ENCODE peak calls at places on chromosomes 5 and 9, in nine cellular contexts. H is PC-3, O is mammary epithelial cell, W is fibroblast of lung, U is neural progenitor cell, F is GM23248, Y is K562, E is astrocyte, M is endothelial cell of umbilical vein. T is an unnamed sample.

GRCh38 chr9:17470015-17470414 is 108.9 kb upstream of the SH3GL2 start:
- DNase-seq in O (no peak), F (no peak), Y (no peak), W (no peak), U (no peak), E (no peak), H (peak), M (no peak), T (no peak)

GRCh38 chr9:7139886-7140285 is 382.1 kb downstream of the KDM4C start:
- DNase-seq in W (no peak), M (no peak), Y (no peak), U (no peak), E (no peak), H (no peak), F (no peak), O (no peak), T (no peak)

GRCh38 chr9:95103385-95104087 is 214.0 kb downstream of the FANCC start:
- DNase-seq in E (no peak), U (no peak), M (no peak), F (peak), O (no peak), Y (peak), W (peak), H (no peak), T (no peak)

GRCh38 chr5:173853370-173854131 is 34.6 kb upstream of the CPEB4 start:
- DNase-seq in H (no peak), O (no peak), Y (peak), F (peak), U (no peak), M (no peak), W (no peak), E (no peak), T (no peak)

GRCh38 chr5:157352756-157353340 is 86.9 kb downstream of the CYFIP2 start:
- DNase-seq in Y (no peak), U (no peak), O (no peak), M (no peak), W (no peak), E (no peak), H (no peak), F (no peak), T (no peak)

GRCh38 chr5:115377468-115378217 is 81.2 kb upstream of the CCDC112 start:
- DNase-seq in E (peak), F (peak), W (peak), H (peak), U (no peak), M (peak), O (peak), Y (no peak), T (peak)

GRCh38 chr5:122330881-122331280 is 18.8 kb downstream of the SNCAIP start:
- DNase-seq in U (no peak), W (no peak), E (no peak), F (no peak), H (no peak), Y (no peak), M (no peak), O (no peak), T (no peak)

GRCh38 chr5:149497357-149497756 is 53.9 kb downstream of the CSNK1A1 start:
- DNase-seq in F (peak), W (peak), H (peak), M (no peak), Y (no peak), U (no peak), E (peak), O (no peak), T (no peak)

GRCh38 chr5:138968601-138969000 is 93.5 kb upstream of the LRRTM2 start:
- DNase-seq in Y (no peak), O (no peak), F (no peak), U (no peak), M (no peak), E (no peak), H (no peak), W (no peak), T (no peak)

GRCh38 chr5:138967806-138968448 is 92.8 kb upstream of the LRRTM2 start:
- DNase-seq in W (no peak), Y (no peak), M (no peak), U (no peak), H (no peak), F (peak), O (no peak), E (no peak), T (no peak)

GRCh38 chr5:138965631-138966030 is 90.5 kb upstream of the LRRTM2 start:
- DNase-seq in U (no peak), W (no peak), O (no peak), M (no peak), Y (no peak), F (no peak), H (no peak), E (no peak), T (no peak)

GRCh38 chr5:138964547-138965174 is 89.5 kb upstream of the LRRTM2 start:
- DNase-seq in W (no peak), M (no peak), Y (no peak), F (no peak), H (no peak), U (peak), E (no peak), O (no peak), T (no peak)

DNA sequence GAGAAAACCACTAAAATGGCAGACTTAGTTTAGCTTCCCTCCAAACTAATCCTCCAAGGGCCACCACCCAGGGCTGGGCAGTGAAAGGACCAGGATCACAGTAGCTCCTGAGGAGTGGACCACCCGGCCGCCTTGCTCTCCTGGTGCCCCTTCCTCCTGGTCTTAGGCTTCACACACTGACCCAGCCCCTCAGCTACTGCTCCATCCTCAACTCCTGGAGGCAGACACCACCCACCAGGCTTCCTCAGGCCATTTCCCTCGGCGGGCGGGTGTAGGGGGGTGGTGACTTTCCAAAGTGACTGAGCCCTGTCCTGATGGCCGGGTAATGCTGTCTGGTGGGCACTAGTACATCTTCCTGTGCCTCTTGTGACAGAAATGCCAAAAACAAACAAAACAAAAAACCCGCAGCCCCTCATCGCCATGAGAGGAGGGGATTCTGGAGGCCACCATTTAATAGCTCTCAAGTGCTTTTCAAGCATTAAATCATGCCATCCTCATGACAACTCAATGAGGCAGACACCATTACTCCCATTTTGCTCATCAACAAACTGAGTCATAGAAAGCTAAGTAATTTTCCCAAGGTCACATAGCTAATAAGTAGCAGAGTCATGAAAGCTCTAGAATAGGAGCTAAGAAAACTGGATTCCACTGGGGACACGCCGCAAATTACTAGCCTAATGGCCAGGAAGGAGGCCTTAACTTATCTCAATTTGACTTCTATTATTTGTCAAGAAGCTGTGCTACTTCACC is 91.3 kb upstream of the LRRTM2 start:
- DNase-seq in Y (no peak), W (no peak), F (peak), E (no peak), H (no peak), O (no peak), M (no peak), U (no peak), T (no peak)
- H3K27ac ChIP-seq in Y (no peak), W (no peak), F (no peak), E (no peak), H (no peak), O (no peak), M (no peak), U (no peak), T (no peak)

GRCh38 chr5:1877434-1878049 is 5.2 kb downstream of the IRX4 start:
- DNase-seq in E (no peak), M (no peak), U (peak), Y (no peak), W (peak), F (no peak), O (no peak), H (no peak), T (no peak)

GRCh38 chr5:1878050-1878849 is 4.5 kb downstream of the IRX4 start:
- DNase-seq in M (no peak), W (no peak), F (no peak), O (no peak), E (no peak), H (no peak), Y (no peak), U (peak), T (no peak)

GRCh38 chr5:1875481-1875842 is 7.3 kb downstream of the IRX4 start:
- DNase-seq in Y (no peak), M (no peak), O (no peak), U (peak), H (no peak), W (no peak), E (no peak), F (no peak), T (no peak)

GRCh38 chr5:1875843-1876671 is 6.7 kb downstream of the IRX4 start:
- DNase-seq in O (no peak), F (no peak), Y (no peak), M (no peak), H (no peak), U (peak), W (no peak), E (no peak), T (no peak)

DNA sequence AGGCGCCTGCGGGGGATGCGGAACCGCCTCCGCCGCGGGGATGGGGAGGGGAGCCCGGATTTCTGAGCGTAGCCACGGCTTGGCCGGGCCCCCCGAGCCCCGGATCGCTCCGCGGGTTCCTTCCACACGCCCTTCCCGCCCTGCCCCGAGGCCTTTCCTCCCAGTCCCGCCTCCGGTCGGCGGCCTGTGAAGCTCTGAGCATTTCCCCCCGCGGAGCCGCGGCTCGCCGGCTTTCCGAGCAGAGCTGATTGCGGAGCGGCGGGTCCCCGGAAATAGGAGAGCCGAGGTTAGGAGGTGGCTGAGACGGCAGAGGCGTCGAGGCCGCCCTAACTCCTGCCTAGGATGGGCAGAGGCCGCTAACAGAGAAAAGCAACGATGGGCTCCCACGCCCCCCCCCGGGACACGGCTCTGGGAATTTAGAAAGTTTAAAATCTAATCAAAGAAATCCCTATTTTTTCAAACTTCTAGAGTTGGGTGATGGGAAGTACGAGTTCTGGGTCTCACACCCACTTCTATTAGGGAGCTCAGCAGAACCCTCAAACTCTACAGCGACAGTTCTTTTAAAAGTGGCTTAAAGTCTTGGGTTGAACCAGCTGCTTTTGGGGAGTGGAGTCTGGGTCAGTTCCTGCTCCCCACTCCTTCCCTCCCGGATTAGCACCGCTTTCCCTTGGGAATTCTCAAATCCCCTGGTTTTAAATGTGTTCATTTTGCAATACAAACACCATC is 5.9 kb downstream of the IRX4 start:
- DNase-seq in M (no peak), U (peak), F (no peak), O (no peak), Y (no peak), W (no peak), H (no peak), E (no peak), T (no peak)
- TF ChIP-seq EZH2 in M (no peak), U (peak), F (no peak), O (no peak), Y (no peak), W (peak), H (no peak), E (peak), T (peak)

DNA sequence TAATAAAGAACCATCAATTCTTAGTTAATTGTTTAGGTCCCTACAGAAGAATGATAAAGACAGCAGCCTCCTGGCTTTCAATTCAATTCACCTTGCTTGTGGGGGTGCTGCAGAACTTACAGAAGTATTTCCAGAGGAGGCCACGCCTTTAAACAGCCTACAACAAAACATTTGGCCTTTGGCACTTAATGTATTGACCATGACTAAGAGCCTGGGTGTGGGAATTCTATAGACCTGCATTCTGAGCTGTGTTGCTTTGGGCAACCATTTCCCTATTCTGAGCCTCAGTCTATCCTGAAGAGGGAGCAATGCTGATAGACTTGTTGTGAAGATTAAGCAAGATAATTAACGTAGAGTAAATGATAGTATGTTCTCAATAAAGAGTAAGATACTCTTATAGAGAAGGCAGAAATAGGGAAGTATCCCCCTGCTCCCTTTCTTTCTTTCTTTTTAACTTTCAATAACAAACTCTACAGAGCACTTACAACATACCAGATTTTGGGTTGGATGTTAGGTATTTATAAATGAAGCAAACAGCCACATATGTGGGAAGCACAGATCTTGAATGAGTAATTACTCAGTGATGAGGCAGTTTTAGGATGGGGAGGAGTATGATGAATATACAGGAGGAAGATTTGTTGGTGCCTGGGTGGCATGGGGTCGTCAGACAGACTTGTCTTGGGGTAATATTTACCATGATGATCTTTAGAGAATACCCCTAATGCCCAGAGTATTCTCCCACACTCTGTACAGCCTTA is 28.4 kb downstream of the PAPPA start:
- DNase-seq in W (no peak), H (no peak), F (peak), U (no peak), O (no peak), E (no peak), Y (no peak), M (no peak), T (no peak)
- H3K27ac ChIP-seq in W (no peak), H (no peak), F (peak), U (no peak), O (no peak), E (no peak), Y (no peak), M (no peak), T (no peak)

DNA sequence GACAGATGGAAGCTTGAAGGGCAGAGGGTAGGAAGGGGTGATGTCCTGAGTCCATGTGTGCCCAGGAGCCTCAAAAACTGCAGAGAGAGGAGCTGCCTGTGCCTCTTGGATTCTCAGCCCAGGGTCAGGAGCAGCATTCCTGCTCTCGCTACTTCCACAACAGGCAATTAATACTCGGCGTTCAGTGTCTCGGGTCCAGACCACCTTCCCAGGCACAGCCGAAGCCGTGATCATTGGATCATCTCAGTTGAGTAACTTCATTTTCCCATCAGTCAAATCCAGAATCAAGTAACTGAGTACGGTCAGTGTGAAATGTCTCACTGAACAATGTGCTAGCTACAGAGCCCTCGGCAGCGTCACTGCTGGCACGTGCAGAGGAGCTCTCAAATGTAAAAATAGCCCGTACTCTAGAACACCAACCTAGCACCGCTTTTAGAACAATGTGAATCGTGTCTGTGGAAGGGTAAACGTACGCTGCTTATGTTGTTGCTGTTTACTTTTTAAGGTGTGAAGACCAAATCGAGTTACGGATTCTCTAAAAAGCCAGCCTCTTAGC is 63.5 kb upstream of the IRX4 start:
- DNase-seq in U (no peak), F (no peak), H (no peak), Y (no peak), E (no peak), M (no peak), O (no peak), W (no peak), T (no peak)
- TF ChIP-seq EZH2 in U (no peak), F (no peak), H (no peak), Y (no peak), E (no peak), M (no peak), O (no peak), W (no peak), T (no peak)

GRCh38 chr5:112333236-112333850 is 85.7 kb downstream of the EPB41L4A start:
- DNase-seq in H (no peak), E (no peak), U (peak), W (no peak), F (no peak), O (no peak), M (peak), Y (no peak), T (no peak)

GRCh38 chr5:112331892-112332291 is 87.2 kb downstream of the EPB41L4A start:
- DNase-seq in M (peak), E (no peak), U (peak), O (no peak), H (no peak), W (no peak), F (no peak), Y (no peak), T (no peak)

GRCh38 chr5:112329429-112330090 is 89.5 kb downstream of the EPB41L4A start:
- DNase-seq in M (peak), F (no peak), H (no peak), O (no peak), Y (no peak), W (no peak), U (peak), E (no peak), T (peak)
- H3K27ac ChIP-seq in M (peak), F (no peak), H (no peak), O (no peak), Y (no peak), W (no peak), U (no peak), E (no peak), T (no peak)

DNA sequence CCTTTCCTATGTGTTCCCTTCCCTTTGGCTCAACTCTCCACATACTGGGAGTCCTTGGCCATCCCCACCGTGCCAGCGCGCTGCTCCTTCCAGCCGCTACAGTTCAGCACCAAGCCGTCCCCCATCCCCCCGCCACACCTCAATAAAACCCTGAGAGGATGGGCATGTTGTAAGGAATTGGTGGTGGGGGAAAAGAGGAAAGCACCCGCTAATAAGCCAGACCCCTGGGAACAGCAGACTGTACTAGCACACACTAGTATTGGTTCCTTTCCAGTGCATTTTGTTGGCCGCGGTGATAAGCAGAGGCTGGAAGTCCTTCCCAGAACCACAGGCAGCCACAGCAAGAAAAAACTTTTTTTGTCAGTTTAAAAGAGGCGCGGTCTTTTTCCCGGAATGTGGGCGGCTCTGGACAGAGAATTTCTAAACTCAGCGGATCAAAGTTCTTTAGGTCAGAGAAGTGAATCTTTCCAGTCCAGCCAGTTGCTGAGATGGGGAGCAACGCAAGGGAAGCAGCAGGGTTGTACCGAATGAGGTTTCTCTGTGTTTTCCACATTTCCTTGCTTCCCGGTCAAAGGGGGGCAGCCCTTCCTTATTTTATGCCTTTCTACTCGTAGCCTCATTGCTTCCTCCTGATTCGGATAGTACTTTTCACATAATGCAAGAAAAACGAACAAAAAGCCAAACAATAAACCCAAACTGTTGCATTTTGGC is 2.1 kb downstream of the CHSY3 start:
- DNase-seq in E (peak), H (no peak), W (peak), Y (no peak), F (peak), M (peak), U (peak), O (peak), T (no peak)
- TF ChIP-seq EZH2 in E (no peak), H (peak), W (no peak), Y (no peak), F (no peak), M (no peak), U (peak), O (no peak), T (peak)

GRCh38 chr9:82130331-82131042 is 141.9 kb downstream of the SPATA31D1 start:
- DNase-seq in Y (no peak), O (peak), W (no peak), U (no peak), F (no peak), E (no peak), H (no peak), M (no peak), T (no peak)

GRCh38 chr9:82132024-82132423 is 143.5 kb downstream of the SPATA31D1 start:
- DNase-seq in U (no peak), O (no peak), Y (no peak), F (no peak), W (no peak), M (no peak), E (no peak), H (no peak), T (no peak)

GRCh38 chr9:82129708-82130107 is 141.1 kb downstream of the SPATA31D1 start:
- DNase-seq in E (no peak), M (no peak), F (peak), W (no peak), H (no peak), Y (no peak), U (no peak), O (no peak), T (no peak)

GRCh38 chr9:82131072-82131471 is 142.5 kb downstream of the SPATA31D1 start:
- DNase-seq in H (no peak), F (no peak), M (no peak), U (no peak), O (no peak), E (no peak), W (no peak), Y (no peak), T (no peak)

GRCh38 chr9:82133973-82134372 is 145.4 kb downstream of the SPATA31D1 start:
- DNase-seq in Y (no peak), E (no peak), W (no peak), O (no peak), U (no peak), H (peak), F (peak), M (peak), T (no peak)
- H3K27ac ChIP-seq in Y (no peak), E (no peak), W (no peak), O (no peak), U (no peak), H (no peak), F (no peak), M (no peak), T (no peak)

T was measured in A673.